ENCODE peak calls at places on chromosome 14, in five cellular contexts. One of them, this sample, is unnamed.
A peak's percentile ranks its signal among the peaks of the same experiment; 100 is the strongest.

GRCh38 chr14:23123419-23123818 is 4.4 kb upstream of the CEBPE start:
- DNase-seq in PC-3: peak; percentile 24
- DNase-seq in stimulated activated CD8-positive, alpha-beta memory T cell treated with anti-CD3 and anti-CD28 coated beads, Interleukin-2, amount 100 ng/mL, for 48 hours: no peak
- DNase-seq in upper lobe of left lung: no peak
- DNase-seq in GM04504: no peak
- DNase-seq in this sample: no peak

GRCh38 chr14:103393687-103394626 is 8.7 kb downstream of the MARK3 start:
- DNase-seq in PC-3: peak; percentile 58
- DNase-seq in stimulated activated CD8-positive, alpha-beta memory T cell treated with anti-CD3 and anti-CD28 coated beads, Interleukin-2, amount 100 ng/mL, for 48 hours: no peak
- DNase-seq in upper lobe of left lung: no peak
- DNase-seq in GM04504: no peak
- DNase-seq in this sample: no peak

GRCh38 chr14:73221945-73222344 is 15.4 kb upstream of the PAPLN start:
- DNase-seq in PC-3: no peak
- DNase-seq in stimulated activated CD8-positive, alpha-beta memory T cell treated with anti-CD3 and anti-CD28 coated beads, Interleukin-2, amount 100 ng/mL, for 48 hours: no peak
- DNase-seq in upper lobe of left lung: no peak
- DNase-seq in GM04504: no peak
- DNase-seq in this sample: no peak

GRCh38 chr14:64801800-64802199 is 77.9 kb downstream of the SPTB start:
- DNase-seq in PC-3: peak; percentile 59
- DNase-seq in stimulated activated CD8-positive, alpha-beta memory T cell treated with anti-CD3 and anti-CD28 coated beads, Interleukin-2, amount 100 ng/mL, for 48 hours: no peak
- DNase-seq in upper lobe of left lung: no peak
- DNase-seq in GM04504: no peak
- DNase-seq in this sample: no peak

GRCh38 chr14:101687756-101688546 is 73.6 kb upstream of the PPP2R5C start:
- DNase-seq in PC-3: no peak
- DNase-seq in stimulated activated CD8-positive, alpha-beta memory T cell treated with anti-CD3 and anti-CD28 coated beads, Interleukin-2, amount 100 ng/mL, for 48 hours: no peak
- DNase-seq in upper lobe of left lung: no peak
- DNase-seq in GM04504: no peak
- DNase-seq in this sample: no peak

GRCh38 chr14:52055215-52055614 is 13.6 kb downstream of the NID2 start:
- DNase-seq in PC-3: peak; percentile 46
- DNase-seq in stimulated activated CD8-positive, alpha-beta memory T cell treated with anti-CD3 and anti-CD28 coated beads, Interleukin-2, amount 100 ng/mL, for 48 hours: no peak
- DNase-seq in upper lobe of left lung: no peak
- DNase-seq in GM04504: no peak
- DNase-seq in this sample: no peak

GRCh38 chr14:91303091-91303923 is 58.8 kb upstream of the GPR68 start:
- DNase-seq in PC-3: peak; percentile 32
- DNase-seq in stimulated activated CD8-positive, alpha-beta memory T cell treated with anti-CD3 and anti-CD28 coated beads, Interleukin-2, amount 100 ng/mL, for 48 hours: peak; percentile 91
- DNase-seq in upper lobe of left lung: no peak
- DNase-seq in GM04504: no peak
- DNase-seq in this sample: no peak

GRCh38 chr14:103735439-103735814 is 19.8 kb downstream of the ZFYVE21 start:
- DNase-seq in PC-3: no peak
- DNase-seq in stimulated activated CD8-positive, alpha-beta memory T cell treated with anti-CD3 and anti-CD28 coated beads, Interleukin-2, amount 100 ng/mL, for 48 hours: no peak
- DNase-seq in upper lobe of left lung: no peak
- DNase-seq in GM04504: no peak
- DNase-seq in this sample: no peak

GRCh38 chr14:89351364-89351957 is 65.6 kb downstream of the FOXN3 start:
- DNase-seq in PC-3: no peak
- DNase-seq in stimulated activated CD8-positive, alpha-beta memory T cell treated with anti-CD3 and anti-CD28 coated beads, Interleukin-2, amount 100 ng/mL, for 48 hours: no peak
- DNase-seq in upper lobe of left lung: peak; percentile 73
- DNase-seq in GM04504: no peak
- DNase-seq in this sample: no peak

GRCh38 chr14:104096751-104097700 is 11.5 kb downstream of the ASPG start:
- DNase-seq in PC-3: peak; percentile 21
- DNase-seq in stimulated activated CD8-positive, alpha-beta memory T cell treated with anti-CD3 and anti-CD28 coated beads, Interleukin-2, amount 100 ng/mL, for 48 hours: no peak
- DNase-seq in upper lobe of left lung: peak; percentile 72
- DNase-seq in GM04504: no peak
- DNase-seq in this sample: no peak

GRCh38 chr14:90777830-90778467 is 38.3 kb downstream of the TTC7B start:
- DNase-seq in PC-3: no peak
- DNase-seq in stimulated activated CD8-positive, alpha-beta memory T cell treated with anti-CD3 and anti-CD28 coated beads, Interleukin-2, amount 100 ng/mL, for 48 hours: no peak
- DNase-seq in upper lobe of left lung: no peak
- DNase-seq in GM04504: no peak
- DNase-seq in this sample: no peak

GRCh38 chr14:72625689-72626088 is 268.2 kb downstream of the DPF3 start:
- DNase-seq in PC-3: no peak
- DNase-seq in stimulated activated CD8-positive, alpha-beta memory T cell treated with anti-CD3 and anti-CD28 coated beads, Interleukin-2, amount 100 ng/mL, for 48 hours: no peak
- DNase-seq in upper lobe of left lung: no peak
- DNase-seq in GM04504: no peak
- DNase-seq in this sample: no peak

GRCh38 chr14:53979747-53980642 is 23.4 kb upstream of the BMP4 start:
- DNase-seq in PC-3: no peak
- DNase-seq in stimulated activated CD8-positive, alpha-beta memory T cell treated with anti-CD3 and anti-CD28 coated beads, Interleukin-2, amount 100 ng/mL, for 48 hours: no peak
- DNase-seq in upper lobe of left lung: no peak
- DNase-seq in GM04504: no peak
- DNase-seq in this sample: no peak

GRCh38 chr14:89746654-89747053 is 207.9 kb downstream of the EFCAB11 start:
- DNase-seq in PC-3: no peak
- DNase-seq in stimulated activated CD8-positive, alpha-beta memory T cell treated with anti-CD3 and anti-CD28 coated beads, Interleukin-2, amount 100 ng/mL, for 48 hours: no peak
- DNase-seq in upper lobe of left lung: no peak
- DNase-seq in GM04504: no peak
- DNase-seq in this sample: no peak

GRCh38 chr14:23193432-23193831 is 10.0 kb upstream of the SLC7A8 start:
- DNase-seq in PC-3: no peak
- DNase-seq in stimulated activated CD8-positive, alpha-beta memory T cell treated with anti-CD3 and anti-CD28 coated beads, Interleukin-2, amount 100 ng/mL, for 48 hours: no peak
- DNase-seq in upper lobe of left lung: no peak
- DNase-seq in GM04504: no peak
- DNase-seq in this sample: no peak

GRCh38 chr14:50875359-50876090 is 3.7 kb downstream of the ABHD12B start:
- DNase-seq in PC-3: no peak
- DNase-seq in stimulated activated CD8-positive, alpha-beta memory T cell treated with anti-CD3 and anti-CD28 coated beads, Interleukin-2, amount 100 ng/mL, for 48 hours: peak; percentile 53
- DNase-seq in upper lobe of left lung: no peak
- DNase-seq in GM04504: peak; percentile 1
- DNase-seq in this sample: no peak

GRCh38 chr14:59221558-59221957 is 33.1 kb downstream of the DAAM1 start:
- DNase-seq in PC-3: no peak
- DNase-seq in stimulated activated CD8-positive, alpha-beta memory T cell treated with anti-CD3 and anti-CD28 coated beads, Interleukin-2, amount 100 ng/mL, for 48 hours: no peak
- DNase-seq in upper lobe of left lung: no peak
- DNase-seq in GM04504: no peak
- DNase-seq in this sample: no peak

GRCh38 chr14:90061849-90062794 is at the start of gene KCNK13:
- DNase-seq in PC-3: peak; percentile 25
- DNase-seq in stimulated activated CD8-positive, alpha-beta memory T cell treated with anti-CD3 and anti-CD28 coated beads, Interleukin-2, amount 100 ng/mL, for 48 hours: no peak
- DNase-seq in upper lobe of left lung: peak; percentile 86
- DNase-seq in GM04504: no peak
- DNase-seq in this sample: no peak

GRCh38 chr14:67666733-67667132 is 7.7 kb downstream of the VTI1B start:
- DNase-seq in PC-3: no peak
- DNase-seq in stimulated activated CD8-positive, alpha-beta memory T cell treated with anti-CD3 and anti-CD28 coated beads, Interleukin-2, amount 100 ng/mL, for 48 hours: no peak
- DNase-seq in upper lobe of left lung: no peak
- DNase-seq in GM04504: no peak
- DNase-seq in this sample: no peak

GRCh38 chr14:75141967-75142366 is 15.1 kb upstream of the NEK9 start:
- DNase-seq in PC-3: peak; percentile 22
- DNase-seq in stimulated activated CD8-positive, alpha-beta memory T cell treated with anti-CD3 and anti-CD28 coated beads, Interleukin-2, amount 100 ng/mL, for 48 hours: no peak
- DNase-seq in upper lobe of left lung: no peak
- DNase-seq in GM04504: no peak
- DNase-seq in this sample: no peak